ENCODE peak calls at places on chromosomes 1 and 21, in ten cellular contexts. T, U, V, B, A, W, K, R, C and M are unnamed samples.

GRCh38 chr1:88779880-88780279 is 95.8 kb downstream of the PKN2 start:
- DNase-seq in W (no peak), U (no peak), V (no peak), B (no peak), A (no peak), K (no peak), R (no peak), C (no peak), T (no peak), M (no peak)

GRCh38 chr1:57623039-57623790 is 199.4 kb upstream of the DAB1 start:
- DNase-seq in K (no peak), T (no peak), V (no peak), A (peak; percentile 84), W (no peak), U (no peak), C (peak; percentile 5), B (peak; percentile 22), R (no peak), M (peak; percentile 7)

GRCh38 chr1:116711061-116711582 is 43.1 kb upstream of the CD2 start:
- DNase-seq in W (no peak), V (no peak), A (no peak), K (no peak), C (no peak), R (no peak), T (no peak), B (no peak), U (no peak), M (no peak)

GRCh38 chr1:109478806-109479205 is 4.9 kb upstream of the ATXN7L2 start:
- DNase-seq in K (no peak), V (peak; percentile 83), R (no peak), A (no peak), U (no peak), W (no peak), T (no peak), C (peak; percentile 72), B (no peak), M (no peak)

GRCh38 chr1:197921235-197922069 is 4.3 kb downstream of the LHX9 start:
- DNase-seq in A (no peak), B (no peak), W (no peak), C (no peak), V (peak; percentile 83), U (no peak), R (no peak), K (no peak), T (peak; percentile 64), M (no peak)

GRCh38 chr1:41411229-41411628 is 50.0 kb downstream of the FOXO6 start:
- DNase-seq in V (no peak), T (no peak), U (no peak), A (no peak), R (no peak), B (no peak), C (no peak), W (no peak), K (no peak), M (no peak)

GRCh38 chr21:31201144-31201543 is 142.9 kb downstream of the TIAM1 start:
- DNase-seq in U (no peak), K (no peak), R (no peak), A (no peak), V (no peak), W (no peak), B (no peak), T (no peak), C (no peak), M (no peak)

GRCh38 chr1:54384921-54385726 is 21.1 kb downstream of the SSBP3 start:
- DNase-seq in A (no peak), B (peak; percentile 53), K (no peak), T (no peak), R (no peak), U (no peak), W (peak; percentile 76), C (no peak), V (no peak), M (no peak)

GRCh38 chr1:27057389-27057788 is 44.7 kb upstream of the TENT5B start:
- DNase-seq in U (no peak), T (no peak), B (no peak), V (no peak), K (no peak), A (no peak), C (no peak), W (no peak), R (no peak), M (no peak)

GRCh38 chr1:63969461-63969893 is 195.7 kb downstream of the ROR1 start:
- DNase-seq in R (no peak), U (peak; percentile 24), T (no peak), W (no peak), C (no peak), K (no peak), V (no peak), B (peak; percentile 12), A (no peak), M (peak; percentile 49)

GRCh38 chr1:58848818-58849411 is 65.1 kb upstream of the JUN start:
- DNase-seq in R (no peak), C (peak; percentile 63), T (no peak), U (peak; percentile 72), V (peak; percentile 89), A (peak; percentile 73), B (peak; percentile 98), K (peak; percentile 74), W (no peak), M (peak; percentile 71)

GRCh38 chr21:34962136-34962535 is 87.0 kb downstream of the RUNX1 start:
- DNase-seq in U (no peak), R (no peak), W (no peak), A (no peak), T (no peak), C (no peak), B (no peak), V (no peak), K (no peak), M (no peak)

GRCh38 chr1:184212649-184213314 is 161.3 kb downstream of the TSEN15 start:
- DNase-seq in V (no peak), A (no peak), T (no peak), B (peak; percentile 88), R (no peak), C (no peak), W (no peak), K (no peak), U (no peak), M (peak; percentile 54)

DNA sequence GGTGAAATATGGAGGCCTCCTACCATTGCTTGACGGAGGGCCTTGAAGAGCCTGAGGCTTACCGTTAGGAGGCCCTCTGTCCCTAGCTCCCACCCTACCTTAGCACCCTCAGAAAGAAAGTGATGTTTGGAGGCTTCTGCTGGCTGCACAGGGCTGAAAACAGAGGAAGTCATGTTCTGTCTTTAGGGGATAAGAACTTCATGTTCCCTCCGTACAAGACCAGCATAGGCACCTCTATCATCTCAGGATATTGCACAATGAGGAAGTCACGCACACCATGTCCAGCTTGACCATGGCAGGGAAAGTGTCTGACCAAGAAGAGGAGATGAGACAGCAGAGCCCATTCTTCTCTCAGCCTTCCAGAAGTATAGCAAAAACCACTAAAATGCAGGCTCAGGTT is 13.8 kb downstream of the ADORA3 start:
- DNase-seq in V (no peak), T (no peak), B (no peak), K (no peak), W (no peak), C (no peak), R (no peak), U (no peak), A (no peak), M (no peak)
- TF ChIP-seq POLR2A in V (no peak), T (no peak), B (no peak), K (no peak), W (no peak), C (no peak), R (peak; percentile 59), U (no peak), A (no peak), M (no peak)

DNA sequence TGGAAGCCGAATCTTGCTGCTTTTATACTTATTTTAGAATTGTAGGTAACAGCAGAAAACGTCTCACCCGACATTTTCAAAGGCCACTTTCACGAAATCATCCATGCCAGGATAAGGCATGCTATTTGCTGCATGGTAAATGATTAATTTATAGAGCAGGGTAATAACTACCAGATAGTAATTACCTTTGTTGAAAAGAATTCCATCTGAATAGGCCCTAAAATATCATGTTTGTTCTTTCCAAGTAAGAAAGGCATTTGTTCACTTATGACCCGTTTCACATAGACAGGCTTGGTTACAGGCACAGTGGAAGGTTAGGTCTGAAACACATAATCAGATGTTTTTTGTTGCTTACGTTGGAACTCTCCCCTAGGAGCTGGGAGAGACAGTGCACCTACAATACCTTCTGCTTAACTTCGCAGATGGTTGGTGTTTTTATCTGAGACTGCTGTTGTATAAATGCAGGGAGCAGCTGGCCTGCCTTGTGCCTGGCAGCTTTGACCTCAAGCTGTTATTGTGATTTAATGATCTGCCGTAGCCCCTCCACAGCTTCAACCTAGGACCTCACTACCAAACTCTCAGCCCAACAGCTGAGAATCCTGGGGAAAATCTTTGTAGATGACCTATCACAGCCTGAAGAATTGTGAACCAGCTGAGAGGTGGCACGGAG is 1.6 kb downstream of the SLC44A3 start:
- DNase-seq in B (no peak), R (no peak), A (no peak), T (no peak), C (no peak), V (no peak), U (no peak), W (no peak), K (no peak), M (no peak)
- TF ChIP-seq POLR2A in B (no peak), R (no peak), A (no peak), T (no peak), C (no peak), V (no peak), U (no peak), W (no peak), K (no peak), M (no peak)

GRCh38 chr1:167935252-167936067 is 1.0 kb upstream of the DCAF6 start:
- DNase-seq in U (peak; percentile 41), T (peak; percentile 60), C (peak; percentile 72), R (peak; percentile 68), K (peak; percentile 65), V (peak; percentile 85), W (peak; percentile 23), A (peak; percentile 42), B (peak; percentile 36), M (peak; percentile 18)
- TF ChIP-seq POLR2A in U (peak; percentile 67), T (peak; percentile 81), C (no peak), R (peak; percentile 81), K (peak; percentile 85), V (no peak), W (peak; percentile 89), A (no peak), B (peak; percentile 79), M (peak; percentile 94)

GRCh38 chr1:148386617-148387016 is 96.5 kb downstream of the PPIAL4G start:
- DNase-seq in R (no peak), W (no peak), T (no peak), A (no peak), U (no peak), K (no peak), B (no peak), C (no peak), V (no peak), M (no peak)

GRCh38 chr1:148389027-148389339 is 94.1 kb downstream of the PPIAL4G start:
- DNase-seq in U (no peak), A (no peak), C (no peak), B (no peak), W (no peak), T (no peak), V (no peak), R (no peak), K (no peak), M (no peak)

GRCh38 chr1:148383966-148384365 is 99.1 kb downstream of the PPIAL4G start:
- DNase-seq in K (no peak), W (no peak), U (no peak), R (no peak), A (no peak), C (no peak), B (no peak), V (no peak), T (no peak), M (no peak)

GRCh38 chr1:148388260-148389026 is 94.7 kb downstream of the PPIAL4G start:
- DNase-seq in W (peak; percentile 90), R (peak; percentile 90), U (peak; percentile 94), V (peak; percentile 97), K (peak; percentile 97), T (peak; percentile 88), A (peak; percentile 92), B (peak; percentile 91), C (peak; percentile 95), M (peak; percentile 70)

GRCh38 chr1:148385371-148386030 is 97.6 kb downstream of the PPIAL4G start:
- DNase-seq in W (no peak), K (no peak), U (no peak), R (no peak), V (no peak), T (no peak), A (no peak), C (peak; percentile 56), B (no peak), M (no peak)
- TF ChIP-seq POLR2A in W (no peak), K (no peak), U (no peak), R (no peak), V (no peak), T (no peak), A (no peak), C (no peak), B (no peak), M (no peak)